ENCODE peak calls at places on chromosome 20, in nine cellular contexts. G is lung microvascular endothelial cell; I is progenitor cell of endocrine pancreas; F is COR-L47; H is HL-60; B is HAP-1; Y is MCF 10A; M is heart left ventricle; N is stimulated activated CD8-positive, alpha-beta memory T cell treated with anti-CD3 and anti-CD28 coated beads, Interleukin-15, amount 100 ng/mL, for 1 hour. S is an unnamed sample.

GRCh38 chr20:63574829-63575720 is 1.0 kb upstream of the HELZ2 start:
- DNase-seq in G (no peak), I (no peak), F (no peak), H (no peak), B (no peak), Y (peak), M (no peak), N (no peak), S (no peak)

GRCh38 chr20:56414842-56415765 is 3.0 kb downstream of the CASS4 start:
- DNase-seq in G (no peak), I (no peak), F (no peak), H (no peak), B (no peak), Y (no peak), M (no peak), N (no peak), S (no peak)

GRCh38 chr20:50957798-50958732 is at the start of gene DPM1:
- DNase-seq in G (peak), I (peak), F (peak), H (peak), B (no peak), Y (peak), M (peak), N (peak), S (peak)

GRCh38 chr20:24206995-24207394 is 218.4 kb upstream of the GGTLC1 start:
- DNase-seq in G (no peak), I (no peak), F (no peak), H (no peak), B (no peak), Y (no peak), M (no peak), N (no peak), S (no peak)

GRCh38 chr20:34578040-34578439 is 19.5 kb downstream of the MAP1LC3A start:
- DNase-seq in G (no peak), I (no peak), F (no peak), H (no peak), B (no peak), Y (no peak), M (no peak), N (no peak), S (no peak)

GRCh38 chr20:58209652-58210397 is 18.6 kb downstream of the ANKRD60 start:
- DNase-seq in G (peak), I (peak), F (peak), H (peak), B (peak), Y (peak), M (peak), N (peak), S (peak)

GRCh38 chr20:11989018-11989771 is 71.5 kb downstream of the BTBD3 start:
- DNase-seq in G (no peak), I (no peak), F (no peak), H (no peak), B (no peak), Y (no peak), M (no peak), N (no peak), S (no peak)

GRCh38 chr20:44714701-44715494 is at the start of gene CCN5:
- DNase-seq in G (peak), I (no peak), F (peak), H (no peak), B (no peak), Y (peak), M (peak), N (no peak), S (peak)

GRCh38 chr20:7841291-7841966 is 98.8 kb downstream of the HAO1 start:
- DNase-seq in G (no peak), I (no peak), F (no peak), H (no peak), B (no peak), Y (peak), M (no peak), N (no peak), S (no peak)

S was measured in NCI-H1105 treated with DMSO at 0.1 percent for 48 hours.